ENCODE peak calls at places on chromosomes 3 and 15, in four cellular contexts. Y, E, Z and G are unnamed samples.

GRCh38 chr3:195612075-195612800 is 28.5 kb upstream of the APOD start:
- DNase-seq in Z (no peak), E (no peak), Y (no peak), G (no peak)

GRCh38 chr3:197302696-197303341 is 4.4 kb upstream of the DLG1 start:
- DNase-seq in Z (no peak), E (no peak), Y (peak; percentile 12), G (no peak)

GRCh38 chr3:14640157-14640562 is 11.4 kb upstream of the CCDC174 start:
- DNase-seq in Z (no peak), Y (no peak), E (peak; percentile 32), G (no peak)

GRCh38 chr3:179651687-179652466 is 963 bp upstream of the USP13 start:
- DNase-seq in Y (no peak), E (no peak), Z (peak; percentile 17), G (no peak)

GRCh38 chr15:68210821-68211655 is 5.9 kb upstream of the CALML4 start:
- DNase-seq in E (peak; percentile 67), Z (peak; percentile 94), Y (no peak), G (no peak)

GRCh38 chr3:134927596-134927995 is 132.5 kb downstream of the EPHB1 start:
- DNase-seq in E (no peak), Z (no peak), Y (no peak), G (no peak)

GRCh38 chr3:63768415-63768814 is 50.7 kb upstream of the C3orf49 start:
- DNase-seq in E (no peak), Z (no peak), Y (no peak), G (no peak)

GRCh38 chr3:45126730-45127129 is 19.4 kb downstream of the CDCP1 start:
- DNase-seq in E (no peak), Z (no peak), Y (no peak), G (no peak)

GRCh38 chr3:42906085-42906904 is at the start of gene ZNF662:
- DNase-seq in Y (no peak), E (no peak), Z (peak; percentile 88), G (no peak)

GRCh38 chr15:80999623-81000036 is 1.1 kb upstream of the TLNRD1 start:
- DNase-seq in Z (no peak), Y (no peak), E (peak; percentile 32), G (no peak)

GRCh38 chr3:166455724-166456123 is 618.5 kb upstream of the BCHE start:
- DNase-seq in Z (no peak), E (no peak), Y (no peak), G (no peak)

GRCh38 chr3:16768956-16769355 is 115.8 kb upstream of the PLCL2 start:
- DNase-seq in Y (no peak), E (no peak), Z (no peak), G (no peak)

GRCh38 chr3:16770792-16771191 is 114.0 kb upstream of the PLCL2 start:
- DNase-seq in Z (no peak), Y (no peak), E (no peak), G (no peak)

GRCh38 chr3:16767006-16767405 is 117.7 kb upstream of the PLCL2 start:
- DNase-seq in Z (no peak), Y (no peak), E (no peak), G (no peak)

GRCh38 chr3:16769525-16769924 is 115.2 kb upstream of the PLCL2 start:
- DNase-seq in E (no peak), Z (no peak), Y (no peak), G (no peak)

DNA sequence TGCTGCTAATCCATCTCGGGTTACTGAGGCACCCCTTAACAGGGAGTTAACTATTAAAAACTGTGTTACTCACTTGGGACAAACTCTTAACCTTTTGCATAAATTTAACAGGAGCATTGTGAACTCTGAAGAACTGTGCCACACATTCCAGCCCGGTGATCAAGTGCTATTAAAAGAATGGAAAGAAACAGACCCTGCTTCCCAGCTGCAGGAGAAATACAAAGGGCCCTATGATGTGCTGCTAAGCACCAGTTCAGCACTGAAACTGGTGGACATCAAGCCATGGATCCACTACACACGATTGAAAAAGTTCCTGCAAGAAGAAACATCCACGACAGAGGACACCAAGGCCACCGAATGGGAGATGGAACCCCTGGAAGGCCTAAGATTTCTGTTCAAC is 114.7 kb upstream of the PLCL2 start:
- DNase-seq in Y (no peak), E (no peak), Z (no peak), G (no peak)
- TF ChIP-seq CHD2 in Y (no peak), E (no peak), Z (no peak), G (no peak)

GRCh38 chr15:92627014-92627413 is 28.6 kb downstream of the FAM174B start:
- DNase-seq in Z (no peak), Y (no peak), E (no peak), G (no peak)

GRCh38 chr15:92623435-92623834 is 32.1 kb downstream of the FAM174B start:
- DNase-seq in Z (no peak), E (no peak), Y (no peak), G (no peak)

GRCh38 chr15:92625297-92625980 is 30.1 kb downstream of the FAM174B start:
- DNase-seq in E (no peak), Z (no peak), Y (no peak), G (peak; percentile 93)

GRCh38 chr15:92621972-92622533 is 33.5 kb downstream of the FAM174B start:
- DNase-seq in Z (no peak), E (no peak), Y (no peak), G (no peak)

GRCh38 chr15:92624401-92624991 is 31.1 kb downstream of the FAM174B start:
- DNase-seq in E (no peak), Z (no peak), Y (no peak), G (no peak)
- TF ChIP-seq ZBTB33 in E (no peak), Z (no peak), Y (no peak), G (no peak)

GRCh38 chr15:47289667-47290066 is 427.6 kb upstream of the SEMA6D start:
- DNase-seq in Z (no peak), Y (no peak), E (no peak), G (no peak)
- TF ChIP-seq CHD2 in Z (no peak), Y (no peak), E (no peak), G (no peak)

DNA sequence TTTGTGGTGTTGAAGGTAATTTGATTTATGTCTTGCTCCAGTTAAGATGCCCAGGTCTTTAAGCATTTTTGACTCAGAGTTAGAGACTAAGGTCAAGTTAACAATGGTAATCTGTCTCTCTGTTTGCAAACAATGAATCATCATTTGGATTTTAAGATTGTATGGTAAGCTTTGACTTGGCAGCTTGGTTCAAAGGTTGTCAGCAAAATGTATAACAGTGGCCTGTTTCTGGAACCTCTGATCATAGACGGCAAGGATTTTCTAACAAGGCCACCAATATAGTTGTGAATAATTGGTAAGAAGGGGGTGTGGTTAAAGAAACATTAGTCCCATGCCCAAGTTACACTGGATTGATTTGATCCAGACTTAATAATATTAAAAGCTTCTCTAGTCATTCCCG is 775.2 kb upstream of the GOLIM4 start:
- DNase-seq in E (no peak), Z (no peak), Y (peak; percentile 93), G (no peak)
- TF ChIP-seq ZBTB33 in E (no peak), Z (no peak), Y (no peak), G (no peak)

GRCh38 chr3:139588450-139588849 is 48.9 kb upstream of the RBP1 start:
- DNase-seq in Z (peak; percentile 50), E (peak; percentile 17), Y (peak; percentile 39), G (no peak)
- TF ChIP-seq CHD2 in Z (no peak), E (no peak), Y (no peak), G (no peak)

DNA sequence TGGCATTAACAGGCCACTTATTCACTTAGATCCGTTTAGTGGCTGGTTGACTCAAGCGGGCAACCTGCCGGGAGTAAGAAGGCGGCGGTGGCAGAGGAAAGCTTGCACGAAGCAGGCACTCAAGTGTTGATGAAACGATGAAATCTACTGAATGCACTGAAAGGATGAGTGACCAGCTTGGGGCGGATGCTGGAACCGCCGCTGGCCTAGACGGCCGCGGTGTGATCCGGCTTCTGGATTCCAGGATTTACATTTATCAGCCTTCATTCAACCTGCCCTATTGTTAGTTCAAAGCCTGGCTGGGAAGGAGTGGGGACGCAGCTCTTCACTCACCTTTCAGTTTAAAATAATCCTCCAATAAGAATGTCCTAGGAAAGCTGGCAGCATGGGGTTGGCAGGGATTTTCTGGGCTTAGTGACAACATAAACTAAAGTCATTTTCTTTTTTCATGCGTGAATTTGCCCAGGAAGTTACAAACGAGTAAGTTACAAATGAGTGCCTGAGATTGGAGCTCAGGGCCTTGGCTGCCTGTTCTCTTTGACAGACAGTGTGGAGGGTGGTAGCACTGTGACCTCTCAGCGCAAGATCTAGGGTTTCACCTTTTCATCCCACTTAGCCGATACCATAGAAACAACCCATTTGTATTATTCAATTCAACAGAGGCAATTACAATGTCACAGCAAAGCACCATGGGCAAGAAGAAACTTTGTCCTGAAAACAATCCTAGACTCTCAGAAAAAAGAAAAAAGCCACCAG is 1.1 kb upstream of the PLCH1 start:
- DNase-seq in Y (peak; percentile 37), Z (peak; percentile 58), E (peak; percentile 20), G (no peak)
- TF ChIP-seq ZBTB33 in Y (no peak), Z (no peak), E (peak; percentile 85), G (no peak)

GRCh38 chr15:33068007-33068441 is 126.5 kb downstream of the FMN1 start:
- DNase-seq in Z (peak; percentile 42), Y (peak; percentile 66), E (no peak), G (no peak)

GRCh38 chr15:33068531-33068990 is 126.0 kb downstream of the FMN1 start:
- DNase-seq in Y (peak; percentile 6), Z (peak; percentile 50), E (no peak), G (no peak)

GRCh38 chr15:33066584-33066983 is 127.9 kb downstream of the FMN1 start:
- DNase-seq in Z (no peak), Y (no peak), E (no peak), G (no peak)

GRCh38 chr15:33067456-33067855 is 127.1 kb downstream of the FMN1 start:
- DNase-seq in Z (no peak), E (no peak), Y (no peak), G (no peak)

DNA sequence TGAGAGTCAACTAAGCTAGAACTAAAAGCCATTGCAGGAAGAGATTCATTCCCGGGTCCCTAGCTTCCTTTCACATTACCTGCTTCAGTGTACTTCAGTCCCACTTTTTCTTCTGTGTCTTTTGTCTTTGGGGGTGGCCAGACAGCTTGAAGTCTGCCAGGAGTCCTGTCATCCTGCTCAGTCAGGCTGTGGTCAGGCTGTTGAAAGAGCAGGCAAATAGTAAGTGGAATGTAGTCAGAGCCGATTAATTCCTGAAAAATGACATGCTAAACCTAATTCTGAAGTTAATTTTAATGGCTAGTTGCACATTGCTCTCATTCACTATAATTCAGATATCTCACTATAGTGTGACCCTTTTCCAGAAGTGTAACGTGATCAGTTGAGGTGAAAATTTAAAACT is 129.6 kb downstream of the FMN1 start:
- DNase-seq in Z (no peak), E (no peak), Y (no peak), G (no peak)
- TF ChIP-seq CHD2 in Z (no peak), E (no peak), Y (no peak), G (no peak)